ENCODE peak calls at places on chromosomes 12 and 14, in four cellular contexts. One of them, this sample, is unnamed.

GRCh38 chr12:58750484-58750883 is 169.8 kb downstream of the LRIG3 start:
- DNase-seq in neural crest cell: no peak
- DNase-seq in GM12865: no peak
- DNase-seq in tibial artery: no peak
- DNase-seq in this sample: no peak

GRCh38 chr12:28869197-28869596 is 279.9 kb upstream of the FAR2 start:
- DNase-seq in neural crest cell: no peak
- DNase-seq in GM12865: no peak
- DNase-seq in tibial artery: no peak
- DNase-seq in this sample: no peak

GRCh38 chr12:52892193-52892852 is 12.6 kb downstream of the KRT8 start:
- DNase-seq in neural crest cell: no peak
- DNase-seq in GM12865: no peak
- DNase-seq in tibial artery: no peak
- DNase-seq in this sample: no peak

GRCh38 chr12:109393437-109394345 is 46.0 kb downstream of the MYO1H start:
- DNase-seq in neural crest cell: peak
- DNase-seq in GM12865: peak
- DNase-seq in tibial artery: no peak
- DNase-seq in this sample: peak

GRCh38 chr14:58663494-58664111 is 25.8 kb downstream of the DACT1 start:
- DNase-seq in neural crest cell: no peak
- DNase-seq in GM12865: no peak
- DNase-seq in tibial artery: no peak
- DNase-seq in this sample: no peak

GRCh38 chr14:103960457-103960856 is 18.1 kb upstream of the RD3L start:
- DNase-seq in neural crest cell: no peak
- DNase-seq in GM12865: no peak
- DNase-seq in tibial artery: no peak
- DNase-seq in this sample: no peak

GRCh38 chr14:88170333-88170732 is 152.7 kb downstream of the KCNK10 start:
- DNase-seq in neural crest cell: no peak
- DNase-seq in GM12865: no peak
- DNase-seq in tibial artery: no peak
- DNase-seq in this sample: no peak

GRCh38 chr12:1523046-1523445 is 71.3 kb downstream of the FBXL14 start:
- DNase-seq in neural crest cell: no peak
- DNase-seq in GM12865: no peak
- DNase-seq in tibial artery: no peak
- DNase-seq in this sample: no peak

GRCh38 chr12:60921541-60921940 is 1325.7 kb downstream of the SLC16A7 start:
- DNase-seq in neural crest cell: no peak
- DNase-seq in GM12865: no peak
- DNase-seq in tibial artery: no peak
- DNase-seq in this sample: no peak

GRCh38 chr12:12684375-12685106 is 11.4 kb downstream of the GPR19 start:
- DNase-seq in neural crest cell: peak
- DNase-seq in GM12865: no peak
- DNase-seq in tibial artery: no peak
- DNase-seq in this sample: peak

GRCh38 chr12:47808574-47809380 is 10.9 kb downstream of the HDAC7 start:
- DNase-seq in neural crest cell: no peak
- DNase-seq in GM12865: peak
- DNase-seq in tibial artery: no peak
- DNase-seq in this sample: no peak
- TF ChIP-seq CTCF in neural crest cell: peak
- TF ChIP-seq CTCF in GM12865: peak
- TF ChIP-seq CTCF in tibial artery: no peak
- TF ChIP-seq CTCF in this sample: no peak

GRCh38 chr14:66244834-66245233 is 241.3 kb upstream of the CCDC196 start:
- DNase-seq in neural crest cell: no peak
- DNase-seq in GM12865: no peak
- DNase-seq in tibial artery: no peak
- DNase-seq in this sample: no peak
- TF ChIP-seq CTCF in neural crest cell: no peak
- TF ChIP-seq CTCF in GM12865: no peak
- TF ChIP-seq CTCF in tibial artery: no peak
- TF ChIP-seq CTCF in this sample: no peak

GRCh38 chr14:74442757-74443156 is 16.7 kb upstream of the SYNDIG1L start:
- DNase-seq in neural crest cell: no peak
- DNase-seq in GM12865: no peak
- DNase-seq in tibial artery: no peak
- DNase-seq in this sample: no peak
- TF ChIP-seq CTCF in neural crest cell: no peak
- TF ChIP-seq CTCF in GM12865: no peak
- TF ChIP-seq CTCF in tibial artery: no peak
- TF ChIP-seq CTCF in this sample: no peak

GRCh38 chr12:45268672-45269406 is 52.9 kb downstream of the ANO6 start:
- DNase-seq in neural crest cell: no peak
- DNase-seq in GM12865: peak
- DNase-seq in tibial artery: peak
- DNase-seq in this sample: peak
- TF ChIP-seq CTCF in neural crest cell: peak
- TF ChIP-seq CTCF in GM12865: peak
- TF ChIP-seq CTCF in tibial artery: peak
- TF ChIP-seq CTCF in this sample: peak

GRCh38 chr12:129909051-129910020 is 5.5 kb upstream of the TMEM132D start:
- DNase-seq in neural crest cell: no peak
- DNase-seq in GM12865: no peak
- DNase-seq in tibial artery: no peak
- DNase-seq in this sample: no peak

DNA sequence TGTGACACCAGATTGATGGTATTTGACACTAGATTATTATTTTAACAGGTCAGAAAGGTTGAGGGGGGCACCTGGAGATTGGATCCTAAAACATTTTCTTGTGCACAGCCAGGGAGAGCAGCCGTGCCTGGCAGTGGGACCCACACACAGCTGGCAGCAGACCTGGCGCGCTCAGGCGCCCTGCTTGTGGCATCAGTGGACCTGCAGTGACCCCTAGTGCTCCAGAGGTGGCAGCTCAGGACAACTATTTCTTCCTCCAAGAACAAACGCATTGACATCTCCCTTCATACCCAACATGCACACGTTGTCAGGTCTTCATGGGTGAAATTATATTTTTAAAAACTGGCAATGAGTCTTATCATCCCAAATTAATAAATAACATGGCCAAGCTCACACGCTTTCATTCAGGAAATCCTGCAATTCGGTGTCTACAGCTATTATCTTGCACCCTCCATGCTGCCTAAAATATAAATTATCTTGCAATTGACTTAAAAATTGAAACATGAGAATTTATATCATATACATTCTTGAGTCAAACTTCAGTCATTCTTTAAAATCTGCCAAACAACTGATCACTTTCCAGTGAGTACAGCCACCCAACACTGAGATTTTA is 7.7 kb upstream of the TMEM132D start:
- DNase-seq in neural crest cell: peak
- DNase-seq in GM12865: peak
- DNase-seq in tibial artery: no peak
- DNase-seq in this sample: no peak
- TF ChIP-seq CTCF in neural crest cell: peak
- TF ChIP-seq CTCF in GM12865: peak
- TF ChIP-seq CTCF in tibial artery: peak
- TF ChIP-seq CTCF in this sample: no peak

This sample was measured in endothelial cell.